ENCODE peak calls at places on chromosome 9, in seven cellular contexts. S is gastrocnemius medialis; A is activated effector memory CD4-positive, alpha-beta T cell treated with anti-CD3 and anti-CD28 coated beads, Interleukin-2, amount 50 U/mL, for 16 hours; T is DMS53; W is stimulated activated CD8-positive, alpha-beta memory T cell treated with anti-CD3 and anti-CD28 coated beads, Interleukin-7, amount 100 ng/mL, for 48 hours; O is activated T-cell treated with anti-CD3 and anti-CD28 coated beads for 1 hour; I is aorta. E is an unnamed sample.

GRCh38 chr9:14779566-14780022 is 57.1 kb upstream of the CER1 start:
- DNase-seq in S (peak), A (no peak), T (peak), W (no peak), O (no peak), I (no peak), E (no peak)

GRCh38 chr9:132769895-132770774 is 99.9 kb downstream of the GTF3C4 start:
- DNase-seq in S (no peak), A (peak), T (peak), W (peak), O (peak), I (peak), E (peak)

GRCh38 chr9:108083796-108084352 is 594.3 kb upstream of the KLF4 start:
- DNase-seq in S (peak), A (no peak), T (no peak), W (no peak), O (no peak), I (no peak), E (no peak)

GRCh38 chr9:134411451-134412297 is 85.4 kb downstream of the RXRA start:
- DNase-seq in S (no peak), A (no peak), T (no peak), W (no peak), O (no peak), I (no peak), E (no peak)

GRCh38 chr9:94996638-94997037 is 270.1 kb downstream of the AOPEP start:
- DNase-seq in S (no peak), A (no peak), T (no peak), W (no peak), O (no peak), I (no peak), E (no peak)

GRCh38 chr9:12847591-12847990 is 72.8 kb downstream of the LURAP1L start:
- DNase-seq in S (no peak), A (no peak), T (peak), W (no peak), O (no peak), I (no peak), E (no peak)

GRCh38 chr9:112864982-112865381 is 25.7 kb downstream of the SLC46A2 start:
- DNase-seq in S (no peak), A (no peak), T (no peak), W (no peak), O (no peak), I (no peak), E (no peak)

GRCh38 chr9:126788631-126789349 is 16.1 kb upstream of the ZBTB43 start:
- DNase-seq in S (peak), A (no peak), T (peak), W (no peak), O (no peak), I (no peak), E (no peak)

GRCh38 chr9:98605116-98605515 is 103.6 kb downstream of the GABBR2 start:
- DNase-seq in S (no peak), A (no peak), T (no peak), W (no peak), O (no peak), I (no peak), E (no peak)

GRCh38 chr9:20512636-20513035 is 109.7 kb downstream of the MLLT3 start:
- DNase-seq in S (no peak), A (no peak), T (peak), W (no peak), O (no peak), I (no peak), E (no peak)

GRCh38 chr9:77785341-77785740 is 137.2 kb upstream of the GNA14 start:
- DNase-seq in S (no peak), A (no peak), T (no peak), W (no peak), O (no peak), I (no peak), E (no peak)

GRCh38 chr9:137972355-137972987 is 94.9 kb downstream of the CACNA1B start:
- DNase-seq in S (no peak), A (peak), T (no peak), W (no peak), O (no peak), I (no peak), E (no peak)

GRCh38 chr9:121267689-121268597 is at the start of gene GSN:
- DNase-seq in S (peak), A (peak), T (peak), W (peak), O (peak), I (peak), E (peak)

GRCh38 chr9:37392272-37392671 is 30.2 kb upstream of the GRHPR start:
- DNase-seq in S (no peak), A (no peak), T (no peak), W (no peak), O (no peak), I (no peak), E (no peak)

GRCh38 chr9:93656426-93657222 is 80.2 kb downstream of the PHF2 start:
- DNase-seq in S (no peak), A (peak), T (no peak), W (no peak), O (no peak), I (peak), E (no peak)

GRCh38 chr9:4086119-4087088 is 213.5 kb downstream of the GLIS3 start:
- DNase-seq in S (no peak), A (no peak), T (no peak), W (no peak), O (no peak), I (no peak), E (no peak)

GRCh38 chr9:81305561-81306182 is 383.7 kb downstream of the TLE1 start:
- DNase-seq in S (no peak), A (no peak), T (no peak), W (no peak), O (no peak), I (no peak), E (no peak)

GRCh38 chr9:4489919-4490704 is at the start of gene SLC1A1:
- DNase-seq in S (peak), A (no peak), T (peak), W (no peak), O (no peak), I (peak), E (no peak)

GRCh38 chr9:105206821-105207699 is 37.4 kb upstream of the SLC44A1 start:
- DNase-seq in S (no peak), A (no peak), T (peak), W (no peak), O (no peak), I (no peak), E (no peak)

GRCh38 chr9:19416143-19416542 is 7.3 kb downstream of the ACER2 start:
- DNase-seq in S (no peak), A (no peak), T (no peak), W (no peak), O (no peak), I (no peak), E (no peak)

GRCh38 chr9:3887798-3888495 is 362.1 kb upstream of the RFX3 start:
- DNase-seq in S (no peak), A (no peak), T (no peak), W (no peak), O (no peak), I (no peak), E (no peak)

GRCh38 chr9:78900500-78900899 is 603.6 kb downstream of the PSAT1 start:
- DNase-seq in S (no peak), A (no peak), T (no peak), W (no peak), O (no peak), I (no peak), E (no peak)

GRCh38 chr9:94150890-94151660 is 66.8 kb downstream of the PTPDC1 start:
- DNase-seq in S (no peak), A (no peak), T (no peak), W (no peak), O (no peak), I (no peak), E (no peak)

GRCh38 chr9:124477211-124478013 is 27.2 kb downstream of the ADGRD2 start:
- DNase-seq in S (no peak), A (no peak), T (peak), W (no peak), O (no peak), I (no peak), E (no peak)

GRCh38 chr9:116156621-116157314 is 3.2 kb downstream of the PAPPA start:
- DNase-seq in S (peak), A (no peak), T (peak), W (no peak), O (no peak), I (peak), E (no peak)

GRCh38 chr9:90838098-90838497 is 36.5 kb downstream of the SYK start:
- DNase-seq in S (no peak), A (no peak), T (peak), W (no peak), O (no peak), I (no peak), E (no peak)

GRCh38 chr9:91680129-91680528 is 256.5 kb upstream of the NFIL3 start:
- DNase-seq in S (no peak), A (no peak), T (no peak), W (no peak), O (no peak), I (no peak), E (no peak)

GRCh38 chr9:78286125-78286524 is 10.8 kb upstream of the PSAT1 start:
- DNase-seq in S (no peak), A (no peak), T (no peak), W (no peak), O (no peak), I (no peak), E (no peak)

GRCh38 chr9:5917888-5918287 is 27.2 kb downstream of the MLANA start:
- DNase-seq in S (no peak), A (no peak), T (no peak), W (no peak), O (no peak), I (no peak), E (no peak)

GRCh38 chr9:101451498-101451897 is 15.9 kb upstream of the ALDOB start:
- DNase-seq in S (no peak), A (no peak), T (no peak), W (no peak), O (no peak), I (no peak), E (no peak)

GRCh38 chr9:126670270-126670669 is 56.5 kb downstream of the LMX1B start:
- DNase-seq in S (no peak), A (no peak), T (no peak), W (no peak), O (no peak), I (no peak), E (no peak)

GRCh38 chr9:15837079-15837679 is 284.3 kb downstream of the CCDC171 start:
- DNase-seq in S (no peak), A (no peak), T (peak), W (no peak), O (peak), I (no peak), E (no peak)

GRCh38 chr9:114574438-114574837 is 13.1 kb upstream of the ATP6V1G1 start:
- DNase-seq in S (no peak), A (no peak), T (no peak), W (no peak), O (no peak), I (no peak), E (no peak)

GRCh38 chr9:133347515-133347984 is 381 bp downstream of the MED22 start:
- DNase-seq in S (no peak), A (no peak), T (peak), W (no peak), O (no peak), I (peak), E (no peak)

GRCh38 chr9:107711528-107711927 is 222.0 kb upstream of the KLF4 start:
- DNase-seq in S (no peak), A (no peak), T (peak), W (no peak), O (no peak), I (peak), E (no peak)

GRCh38 chr9:124813496-124814177 is 36.7 kb downstream of the OLFML2A start:
- DNase-seq in S (no peak), A (no peak), T (no peak), W (no peak), O (no peak), I (peak), E (no peak)

GRCh38 chr9:70613024-70613768 is 198.7 kb upstream of the KLF9 start:
- DNase-seq in S (no peak), A (no peak), T (no peak), W (no peak), O (no peak), I (no peak), E (no peak)

GRCh38 chr9:109639666-109640231 is 140.2 kb upstream of the PALM2AKAP2 start:
- DNase-seq in S (no peak), A (no peak), T (peak), W (no peak), O (no peak), I (no peak), E (no peak)

E was measured in immature natural killer cell.